ENCODE peak calls at places on chromosomes 1 and 21, in four cellular contexts. J is stimulated activated CD8-positive, alpha-beta memory T cell treated with anti-CD3 and anti-CD28 coated beads, Interleukin-7, amount 100 ng/mL, for 24 hours; Y is endothelial cell; Q is NCI-H446 treated with DMSO at 0.1 percent for 48 hours. X is an unnamed sample.

GRCh38 chr1:56819393-56819899 is at the start of gene FYB2:
- DNase-seq in Y (no peak), J (no peak), Q (no peak), X (no peak)

GRCh38 chr1:11413907-11414495 is 65.0 kb upstream of the DISP3 start:
- DNase-seq in J (no peak), Y (no peak), Q (no peak), X (no peak)

GRCh38 chr1:247338723-247339270 is 7.1 kb upstream of the ZNF496 start:
- DNase-seq in Y (no peak), Q (no peak), J (no peak), X (no peak)

GRCh38 chr1:25017436-25018109 is 87.5 kb upstream of the RUNX3 start:
- DNase-seq in Q (no peak), J (no peak), Y (no peak), X (no peak)

GRCh38 chr1:203934651-203935050 is 73.3 kb downstream of the SNRPE start:
- DNase-seq in J (no peak), Y (no peak), Q (no peak), X (no peak)

GRCh38 chr1:55334140-55334539 is 119.0 kb upstream of the USP24 start:
- DNase-seq in Q (no peak), J (no peak), Y (no peak), X (no peak)

GRCh38 chr1:30315185-30315960 is 408.0 kb downstream of the MATN1 start:
- DNase-seq in J (no peak), Y (no peak), Q (no peak), X (no peak)

GRCh38 chr1:246564839-246565750 is 966 bp downstream of the TFB2M start:
- DNase-seq in Y (peak; percentile 6), J (no peak), Q (no peak), X (no peak)

GRCh38 chr21:36835383-36835795 is 131.1 kb downstream of the HLCS start:
- DNase-seq in J (no peak), Q (no peak), Y (no peak), X (peak; percentile 50)

GRCh38 chr1:208031316-208031931 is 120.5 kb upstream of the CD34 start:
- DNase-seq in J (no peak), Q (peak; percentile 3), Y (no peak), X (peak; percentile 62)

GRCh38 chr1:50841791-50842387 is 118.2 kb downstream of the FAF1 start:
- DNase-seq in J (no peak), Q (no peak), Y (no peak), X (no peak)

GRCh38 chr1:58732087-58732486 is 32.2 kb upstream of the MYSM1 start:
- DNase-seq in Q (no peak), Y (no peak), J (no peak), X (no peak)

GRCh38 chr1:152983743-152984142 is at the start of gene SPRR1A:
- DNase-seq in J (no peak), Q (no peak), Y (no peak), X (no peak)

GRCh38 chr1:12179638-12180121 is 12.9 kb downstream of the TNFRSF1B start:
- DNase-seq in Q (no peak), Y (no peak), J (no peak), X (no peak)

GRCh38 chr1:204623894-204624361 is 61.6 kb downstream of the LRRN2 start:
- DNase-seq in Y (peak; percentile 62), J (no peak), Q (no peak), X (no peak)

GRCh38 chr1:30698401-30698981 is 24.9 kb downstream of the MATN1 start:
- DNase-seq in Q (no peak), Y (no peak), J (no peak), X (no peak)

GRCh38 chr1:70043806-70044205 is 161.6 kb downstream of the LRRC40 start:
- DNase-seq in J (no peak), Y (no peak), Q (peak; percentile 25), X (no peak)